ENCODE peak calls at places on chromosomes 12 and 14, in five cellular contexts. B is left ventricle myocardium inferior, F is ovary, T is HAP-1, O is sigmoid colon. D is an unnamed sample. For H3K9me3, the result is how much of the 10 kb centered on the place peaks cover.

GRCh38 chr12:25054783-25055144 is 105.9 kb upstream of the BCAT1 start:
- DNase-seq in B (no peak), T (no peak), O (no peak), F (no peak), D (no peak)

GRCh38 chr14:25055998-25056687 is 6.2 kb upstream of the STXBP6 start:
- DNase-seq in F (no peak), B (no peak), O (no peak), T (no peak), D (no peak)

GRCh38 chr12:32534698-32535097 is 135.3 kb downstream of the FGD4 start:
- DNase-seq in F (no peak), O (no peak), T (no peak), B (no peak), D (no peak)

GRCh38 chr12:54522213-54522612 is 24.7 kb downstream of the NCKAP1L start:
- DNase-seq in O (no peak), T (no peak), F (no peak), B (no peak), D (no peak)

GRCh38 chr14:24037658-24038037 is 14.2 kb upstream of the CARMIL3 start:
- DNase-seq in O (no peak), T (no peak), F (no peak), B (no peak), D (peak)

GRCh38 chr14:24630872-24631477 is 3.0 kb downstream of the GZMB start:
- DNase-seq in O (no peak), T (no peak), B (no peak), F (no peak), D (no peak)

GRCh38 chr12:51635371-51635770 is 44.3 kb downstream of the SCN8A start:
- DNase-seq in B (no peak), O (no peak), T (no peak), F (no peak), D (no peak)

GRCh38 chr12:2624543-2625266 is 170.1 kb upstream of the FKBP4 start:
- DNase-seq in O (no peak), T (peak), B (no peak), F (no peak), D (no peak)

GRCh38 chr12:40565029-40565633 is 127.1 kb upstream of the CNTN1 start:
- DNase-seq in B (no peak), O (no peak), T (no peak), F (no peak), D (no peak)

GRCh38 chr12:130041983-130042812 is 120.1 kb upstream of the FZD10 start:
- DNase-seq in T (peak), O (no peak), F (no peak), B (no peak), D (no peak)

GRCh38 chr12:109738878-109739665 is 25.4 kb downstream of the FAM222A start:
- DNase-seq in T (peak), O (peak), F (no peak), B (peak), D (peak)

GRCh38 chr12:62438098-62438692 is 28.4 kb upstream of the MON2 start:
- DNase-seq in B (no peak), O (no peak), T (peak), F (no peak), D (no peak)

GRCh38 chr14:55699131-55700057 is 119.4 kb downstream of the KTN1 start:
- DNase-seq in B (no peak), O (no peak), T (peak), F (no peak), D (no peak)

GRCh38 chr12:42282301-42282700 is 43.6 kb downstream of the ZCRB1 start:
- DNase-seq in F (no peak), O (no peak), B (no peak), T (no peak), D (no peak)

GRCh38 chr12:113310489-113310888 is 24.4 kb downstream of the SLC8B1 start:
- DNase-seq in F (no peak), O (no peak), B (no peak), T (peak), D (no peak)

GRCh38 chr14:96039633-96040311 is 610 bp downstream of the C14orf132 start:
- DNase-seq in O (peak), F (no peak), B (no peak), T (peak), D (no peak)

GRCh38 chr12:76024942-76025600 is 6.5 kb downstream of the PHLDA1 start:
- DNase-seq in T (no peak), B (no peak), F (no peak), O (no peak), D (no peak)

GRCh38 chr14:56145965-56146364 is 27.8 kb downstream of the PELI2 start:
- DNase-seq in T (no peak), B (no peak), O (no peak), F (no peak), D (no peak)

GRCh38 chr14:24422261-24422660 is 7.2 kb downstream of the CBLN3 start:
- DNase-seq in F (no peak), B (no peak), O (no peak), T (no peak), D (no peak)

GRCh38 chr12:96371787-96372699 is 28.2 kb downstream of the CDK17 start:
- DNase-seq in T (peak), O (no peak), F (no peak), B (no peak), D (no peak)

GRCh38 chr12:86376052-86376451 is 119.9 kb upstream of the MGAT4C start:
- DNase-seq in B (peak), O (no peak), F (no peak), T (peak), D (no peak)

GRCh38 chr12:47838286-47838931 is 18.7 kb upstream of the HDAC7 start:
- DNase-seq in T (peak), B (no peak), O (no peak), F (peak), D (no peak)

GRCh38 chr12:2795291-2796186 is 769 bp downstream of the FKBP4 start:
- DNase-seq in F (peak), T (peak), B (peak), O (peak), D (peak)

GRCh38 chr12:47547077-47547476 is 158.8 kb downstream of the RPAP3 start:
- DNase-seq in T (no peak), F (no peak), O (no peak), B (no peak), D (no peak)

GRCh38 chr14:105912641-105913180 is 386.3 kb downstream of the TMEM121 start:
- DNase-seq in O (no peak), B (peak), T (no peak), F (no peak), D (no peak)

GRCh38 chr14:105917933-105918436 is 391.6 kb downstream of the TMEM121 start:
- DNase-seq in F (no peak), B (peak), T (no peak), O (no peak), D (no peak)

GRCh38 chr14:105913861-105914260 is 387.5 kb downstream of the TMEM121 start:
- DNase-seq in T (no peak), B (peak), O (no peak), F (no peak), D (no peak)

GRCh38 chr14:105913221-105913620 is 386.8 kb downstream of the TMEM121 start:
- DNase-seq in F (no peak), B (no peak), T (no peak), O (no peak), D (no peak)

DNA sequence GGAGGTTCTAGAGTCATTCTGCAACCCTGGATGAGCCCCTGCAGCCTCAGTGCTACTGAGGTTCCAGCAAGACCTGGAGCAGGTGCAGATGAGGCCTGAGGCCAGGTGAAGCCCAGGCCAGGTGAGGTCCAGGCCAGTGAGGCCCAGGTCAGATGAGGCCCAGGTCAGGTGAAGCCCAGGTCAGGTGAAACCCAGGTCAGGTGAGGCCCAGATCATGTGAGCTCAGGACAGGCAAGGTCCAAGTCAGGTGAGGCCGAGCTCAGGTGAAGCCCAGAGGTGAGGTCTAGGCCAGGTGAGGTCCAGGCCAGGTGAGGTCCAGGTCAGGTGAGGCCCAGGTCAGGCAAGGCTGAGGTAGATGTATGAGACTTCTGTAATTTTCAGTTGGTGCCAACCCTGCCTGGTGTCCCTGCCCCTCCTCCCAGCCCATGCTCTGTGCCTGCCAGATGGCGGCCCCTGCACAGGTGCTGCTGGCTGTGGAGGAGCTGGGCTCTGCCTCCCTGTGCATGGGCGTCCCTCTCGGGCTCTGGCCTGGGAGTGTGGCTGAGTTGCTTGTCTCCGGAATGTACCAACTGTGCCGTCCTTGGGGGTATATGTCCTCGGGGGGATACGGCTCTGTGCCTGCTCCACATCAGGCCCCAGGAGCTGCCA is 388.5 kb downstream of the TMEM121 start:
- DNase-seq in T (no peak), O (no peak), F (no peak), B (peak), D (no peak)
- H3K9me3 ChIP-seq in T (under half), O (under half), F (under half), B (under half), D (under half)

GRCh38 chr14:42437809-42438208 is 831.1 kb downstream of the LRFN5 start:
- DNase-seq in T (no peak), O (no peak), F (no peak), B (no peak), D (no peak)
- H3K9me3 ChIP-seq in T (under half), O (under half), F (under half), B (under half), D (under half)

GRCh38 chr12:116640320-116640719 is 81.1 kb downstream of the MAP1LC3B2 start:
- DNase-seq in B (no peak), O (no peak), F (no peak), T (no peak), D (no peak)

GRCh38 chr12:116639765-116640164 is 80.6 kb downstream of the MAP1LC3B2 start:
- DNase-seq in T (no peak), B (no peak), F (no peak), O (no peak), D (no peak)

GRCh38 chr12:116644806-116645205 is 85.6 kb downstream of the MAP1LC3B2 start:
- DNase-seq in O (no peak), F (no peak), B (no peak), T (no peak), D (no peak)

GRCh38 chr12:116642101-116642500 is 82.9 kb downstream of the MAP1LC3B2 start:
- DNase-seq in F (no peak), B (no peak), T (no peak), O (no peak), D (no peak)

DNA sequence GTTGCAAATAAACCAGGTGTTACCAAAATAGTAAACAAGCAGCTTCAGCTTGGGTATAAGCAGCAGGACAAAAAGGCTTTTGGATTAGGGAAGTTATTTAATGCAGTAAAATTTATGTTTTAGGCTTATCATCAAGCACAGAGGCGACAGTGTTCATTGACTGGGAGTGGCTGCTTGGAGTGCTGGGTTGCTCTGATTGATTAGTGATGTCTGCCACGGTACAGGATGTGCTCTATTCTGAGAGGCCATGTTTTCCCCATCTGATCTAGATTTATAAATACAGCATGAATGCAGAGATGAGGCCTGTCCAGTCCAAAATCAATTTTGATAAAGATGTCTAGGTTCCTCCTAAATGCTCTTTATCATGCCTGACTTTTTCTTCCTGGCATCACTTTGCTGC is 83.5 kb downstream of the MAP1LC3B2 start:
- DNase-seq in B (no peak), T (no peak), F (no peak), O (no peak), D (no peak)
- H3K9me3 ChIP-seq in B (under half), T (under half), F (under half), O (under half), D (under half)

GRCh38 chr14:76760331-76761197 is 704 bp upstream of the VASH1 start:
- DNase-seq in F (no peak), B (no peak), O (no peak), T (no peak), D (no peak)

GRCh38 chr14:76762617-76763361 is 1.5 kb downstream of the VASH1 start:
- DNase-seq in T (no peak), B (no peak), F (no peak), O (no peak), D (no peak)

GRCh38 chr14:76761198-76761848 is at the start of gene VASH1:
- DNase-seq in T (peak), B (peak), F (no peak), O (peak), D (peak)

GRCh38 chr14:76763362-76764041 is 2.2 kb downstream of the VASH1 start:
- DNase-seq in F (no peak), T (no peak), B (no peak), O (no peak), D (no peak)

DNA sequence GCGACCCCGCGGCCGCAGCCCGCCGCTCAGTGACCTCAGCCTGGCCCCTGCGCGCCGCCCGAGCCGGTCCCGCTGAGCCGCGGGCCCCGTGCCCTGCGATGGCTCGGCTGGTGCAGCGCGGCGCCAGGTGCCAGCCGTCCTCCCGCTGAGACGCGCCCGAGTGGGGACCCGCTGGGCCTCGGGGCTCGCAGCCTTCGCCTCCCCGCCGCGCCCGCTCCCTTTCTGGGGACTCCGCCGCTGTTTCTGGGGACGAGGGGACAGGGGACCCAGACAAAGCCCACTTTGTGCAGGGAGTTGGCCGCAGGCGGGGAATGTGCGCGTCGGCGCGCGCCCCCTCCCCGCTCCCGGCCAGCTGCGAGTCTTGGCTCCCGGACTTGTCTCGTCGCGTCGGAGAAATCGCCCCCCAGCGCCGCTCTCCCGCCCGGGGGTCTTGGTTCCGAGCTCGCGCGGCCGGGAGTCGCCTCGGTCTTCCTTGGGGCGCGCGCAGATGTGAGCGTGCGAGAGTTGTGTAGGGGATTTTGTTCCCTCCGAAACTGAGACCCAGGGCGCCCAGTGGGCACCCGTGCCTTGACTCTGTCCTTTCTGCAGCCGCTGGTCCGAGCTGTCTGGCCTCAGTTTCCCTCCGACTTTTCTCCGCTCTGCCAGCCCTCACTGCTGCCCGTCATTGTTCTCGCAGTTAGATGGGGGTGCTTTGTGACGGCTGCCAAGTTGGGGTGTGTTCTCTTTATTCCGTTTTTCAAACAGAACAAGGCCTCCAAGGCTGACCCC is 765 bp downstream of the VASH1 start:
- DNase-seq in F (no peak), T (no peak), B (no peak), O (no peak), D (no peak)
- H3K9me3 ChIP-seq in F (under half), T (under half), B (under half), O (under half), D (under half)

DNA sequence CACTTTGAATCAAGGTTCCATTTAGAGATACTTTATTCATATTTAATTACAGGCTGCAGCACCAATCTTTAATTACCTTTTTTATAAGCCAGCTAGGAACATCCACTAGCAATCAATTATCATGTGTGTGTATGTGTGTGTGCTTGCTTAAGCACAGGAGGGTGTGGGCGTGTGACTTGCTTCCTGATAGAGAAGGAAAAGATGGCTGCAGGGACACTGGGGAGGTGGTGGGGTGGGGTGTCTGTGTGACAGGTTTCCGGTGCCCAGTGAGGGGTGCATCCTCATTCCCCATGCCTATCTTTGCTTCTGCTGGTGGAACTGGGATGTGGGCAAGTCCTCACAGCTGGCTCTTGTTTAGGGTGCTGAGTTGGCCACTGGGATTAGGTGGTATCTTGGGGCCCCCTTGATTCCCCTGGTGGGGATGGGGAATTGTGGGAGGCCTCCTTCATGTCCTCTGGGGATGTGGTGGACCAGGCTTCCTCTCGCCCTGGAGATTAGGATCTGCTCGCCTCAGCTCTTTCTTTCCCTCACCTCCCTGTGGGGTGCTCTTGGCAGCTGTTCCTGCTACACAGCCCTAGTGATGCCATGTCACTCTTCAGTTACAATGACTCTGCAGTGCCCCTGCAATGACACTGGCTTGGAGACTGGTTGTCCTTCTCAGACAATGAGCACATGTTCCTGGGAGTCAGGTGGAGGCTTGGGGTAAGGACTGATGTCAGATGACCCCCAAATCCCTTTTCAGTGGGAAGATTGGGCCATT is 83.8 kb downstream of the ADCK1 start:
- DNase-seq in F (no peak), O (no peak), T (no peak), B (no peak), D (no peak)
- H3K9me3 ChIP-seq in F (under half), O (under half), T (under half), B (under half), D (under half)

GRCh38 chr14:105898482-105899010 is 372.2 kb downstream of the TMEM121 start:
- DNase-seq in F (no peak), O (no peak), B (no peak), T (no peak), D (no peak)
- H3K9me3 ChIP-seq in F (under half), O (under half), B (under half), T (under half), D (under half)

DNA sequence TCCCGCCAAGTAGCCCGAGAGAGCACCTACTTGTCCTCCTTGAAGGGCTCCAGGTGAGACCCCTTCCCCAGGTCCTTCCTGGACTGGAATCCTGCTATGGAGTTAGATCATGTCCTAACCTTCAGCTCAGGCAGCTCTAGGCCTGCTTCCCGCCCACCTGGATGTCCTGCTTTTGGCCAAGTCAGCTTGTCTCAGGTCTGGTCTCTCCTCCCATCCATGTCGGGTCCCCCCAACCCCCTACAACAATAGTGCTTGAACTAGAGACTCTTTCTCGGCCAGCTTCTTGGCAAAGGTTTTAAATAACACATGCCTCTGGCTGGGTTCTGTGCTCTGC is 3.6 kb downstream of the NAB2 start:
- DNase-seq in O (no peak), F (no peak), B (no peak), T (no peak), D (no peak)
- H3K9me3 ChIP-seq in O (under half), F (under half), B (under half), T (under half), D (under half)

DNA sequence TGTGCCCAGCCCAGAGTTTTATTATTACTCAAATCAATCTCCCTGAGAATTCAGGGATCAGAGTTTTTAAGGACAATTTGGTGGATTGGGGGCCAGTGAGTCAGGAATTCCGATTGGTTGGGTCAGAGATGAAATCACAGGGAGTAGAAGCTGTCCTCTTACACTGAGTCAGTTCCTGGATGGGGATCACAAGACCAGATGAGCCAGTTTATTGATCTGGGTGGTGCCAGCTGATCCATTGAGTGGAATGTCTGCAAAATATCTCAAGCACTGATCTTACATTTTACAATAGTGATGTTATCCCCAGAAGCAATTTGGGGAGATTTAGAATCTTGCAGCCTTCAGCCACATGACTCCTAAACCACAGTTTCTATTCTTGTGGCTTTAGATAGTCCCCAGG is 89.1 kb upstream of the CNOT2 start:
- DNase-seq in B (no peak), O (no peak), T (no peak), F (no peak), D (no peak)
- H3K9me3 ChIP-seq in B (half or more), O (under half), T (under half), F (under half), D (under half)